ENCODE peak calls at places on chromosomes 2 and 18, in five cellular contexts. B is GM23248, M is OCI-LY7, P is hepatocyte, N is PC-3. Z is an unnamed sample.

GRCh38 chr2:174074831-174075230 is 109.7 kb upstream of the SP3 start:
- DNase-seq in B (no peak), M (no peak), P (no peak), N (no peak), Z (no peak)

GRCh38 chr2:160408205-160408561 is 85.4 kb downstream of the RBMS1 start:
- DNase-seq in B (no peak), M (no peak), P (no peak), N (no peak), Z (no peak)

GRCh38 chr18:63994783-63995399 is 25.0 kb downstream of the SERPINB8 start:
- DNase-seq in B (peak), M (peak), P (peak), N (peak), Z (peak)

GRCh38 chr18:13621886-13622619 is 104.3 kb downstream of the FAM210A start:
- DNase-seq in B (no peak), M (no peak), P (no peak), N (peak), Z (no peak)

GRCh38 chr18:23587220-23587642 is 925 bp upstream of the NPC1 start:
- DNase-seq in B (no peak), M (no peak), P (no peak), N (no peak), Z (no peak)

GRCh38 chr2:75289771-75290170 is 90.5 kb upstream of the TACR1 start:
- DNase-seq in B (peak), M (no peak), P (no peak), N (no peak), Z (no peak)

GRCh38 chr2:26451700-26452099 is 26.2 kb downstream of the OTOF start:
- DNase-seq in B (no peak), M (no peak), P (no peak), N (no peak), Z (no peak)

GRCh38 chr2:208673631-208674030 is 267.0 kb downstream of the PTH2R start:
- DNase-seq in B (no peak), M (no peak), P (no peak), N (no peak), Z (no peak)

GRCh38 chr18:39732918-39733317 is 2167.3 kb upstream of the CELF4 start:
- DNase-seq in B (no peak), M (no peak), P (no peak), N (no peak), Z (no peak)

GRCh38 chr2:39732492-39732891 is 46.6 kb downstream of the THUMPD2 start:
- DNase-seq in B (peak), M (no peak), P (no peak), N (no peak), Z (no peak)

GRCh38 chr18:56233595-56233994 is 404.8 kb downstream of the TXNL1 start:
- DNase-seq in B (peak), M (no peak), P (no peak), N (peak), Z (no peak)

GRCh38 chr18:24991220-24991575 is 360.8 kb downstream of the ZNF521 start:
- DNase-seq in B (no peak), M (no peak), P (no peak), N (no peak), Z (no peak)

GRCh38 chr2:65199194-65199593 is 28.4 kb upstream of the ACTR2 start:
- DNase-seq in B (no peak), M (no peak), P (no peak), N (no peak), Z (no peak)

GRCh38 chr2:37976411-37976810 is 51.3 kb downstream of the RMDN2 start:
- DNase-seq in B (no peak), M (no peak), P (no peak), N (no peak), Z (no peak)

GRCh38 chr2:232042911-232043564 is 81.5 kb downstream of the DIS3L2 start:
- DNase-seq in B (peak), M (no peak), P (no peak), N (no peak), Z (no peak)

GRCh38 chr2:174337337-174338154 is 2.8 kb downstream of the SP9 start:
- DNase-seq in B (no peak), M (peak), P (peak), N (no peak), Z (peak)

GRCh38 chr2:101974663-101975062 is 17.1 kb upstream of the IL1R2 start:
- DNase-seq in B (peak), M (no peak), P (no peak), N (no peak), Z (peak)

GRCh38 chr2:158120664-158121063 is 19.0 kb downstream of the UPP2 start:
- DNase-seq in B (no peak), M (no peak), P (no peak), N (no peak), Z (no peak)

GRCh38 chr2:20596973-20597867 is 53.7 kb downstream of the HS1BP3 start:
- DNase-seq in B (no peak), M (no peak), P (peak), N (no peak), Z (no peak)

GRCh38 chr2:239952251-239952650 is 72.9 kb downstream of the NDUFA10 start:
- DNase-seq in B (no peak), M (no peak), P (no peak), N (no peak), Z (no peak)

GRCh38 chr2:39881948-39882347 is 102.9 kb upstream of the THUMPD2 start:
- DNase-seq in B (peak), M (no peak), P (no peak), N (no peak), Z (no peak)

GRCh38 chr18:69844656-69845055 is 103.0 kb downstream of the CD226 start:
- DNase-seq in B (no peak), M (no peak), P (no peak), N (no peak), Z (no peak)

GRCh38 chr2:241563571-241563980 is 5.0 kb downstream of the BOK start:
- DNase-seq in B (peak), M (no peak), P (no peak), N (no peak), Z (no peak)

GRCh38 chr2:241563031-241563507 is 4.5 kb downstream of the BOK start:
- DNase-seq in B (no peak), M (no peak), P (no peak), N (no peak), Z (no peak)

GRCh38 chr2:241560883-241561474 is 2.4 kb downstream of the BOK start:
- DNase-seq in B (peak), M (no peak), P (no peak), N (no peak), Z (no peak)

GRCh38 chr2:241561811-241562210 is 3.3 kb downstream of the BOK start:
- DNase-seq in B (peak), M (no peak), P (peak), N (peak), Z (no peak)

DNA sequence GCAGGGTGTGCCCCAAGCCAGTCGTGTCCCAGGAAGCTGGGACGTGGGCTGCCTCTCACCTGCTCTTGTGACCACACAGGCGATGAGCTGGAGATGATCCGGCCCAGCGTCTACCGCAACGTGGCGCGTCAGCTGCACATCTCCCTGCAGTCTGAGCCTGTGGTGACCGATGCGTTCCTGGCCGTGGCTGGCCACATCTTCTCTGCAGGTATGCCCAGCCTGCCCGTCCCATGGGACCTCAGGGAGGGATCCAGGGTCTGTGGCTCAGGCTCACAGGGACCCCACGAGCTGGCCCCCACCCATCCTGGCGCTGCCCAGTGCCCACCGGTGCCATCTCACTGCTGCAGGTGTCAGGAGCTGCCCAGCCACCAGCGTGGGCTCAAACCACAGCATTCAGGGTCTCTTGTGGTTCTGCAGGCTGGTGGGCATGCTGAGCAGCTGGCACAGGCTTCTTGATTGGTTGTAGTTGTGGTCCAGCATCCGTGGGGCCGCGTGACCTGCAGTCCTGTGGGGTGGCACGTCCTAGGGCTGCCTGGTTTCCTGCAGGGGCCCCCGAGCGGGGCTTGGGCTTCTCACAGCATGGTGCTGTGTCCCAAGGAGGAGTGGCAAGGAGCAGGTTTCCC is 3.8 kb downstream of the BOK start:
- DNase-seq in B (no peak), M (no peak), P (no peak), N (peak), Z (no peak)
- H3K27ac ChIP-seq in B (no peak), M (no peak), P (peak), N (peak), Z (no peak)

DNA sequence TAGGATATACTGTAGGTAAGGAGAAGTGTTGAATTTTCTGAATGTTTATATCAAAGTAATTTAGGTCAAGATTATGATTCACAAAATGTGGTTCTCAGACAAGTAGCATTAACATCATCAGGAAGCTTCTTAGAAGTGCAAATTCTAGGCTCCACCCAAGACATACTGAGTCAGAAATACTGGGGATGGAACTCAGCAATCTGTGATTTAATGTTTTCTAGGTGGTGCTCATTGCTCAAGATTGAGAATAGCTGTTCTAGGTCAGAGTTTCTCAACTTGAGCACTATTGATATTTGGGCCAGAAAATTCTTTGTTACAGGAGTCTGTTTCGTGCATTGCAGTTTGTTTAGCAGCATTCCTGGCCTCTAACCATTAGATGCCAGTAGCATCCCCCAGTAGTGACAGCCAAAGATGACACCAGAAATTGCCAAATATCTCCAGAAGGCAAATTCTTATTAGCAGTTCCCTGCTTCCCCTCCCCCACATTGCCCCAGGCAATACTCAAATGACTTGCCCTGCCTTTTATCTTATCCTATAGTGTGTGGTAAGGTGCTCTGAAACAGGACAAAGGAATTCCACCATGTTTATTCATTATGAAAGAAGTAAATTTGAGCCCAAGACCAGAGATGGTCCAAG is 1001.2 kb downstream of the DPP10 start:
- DNase-seq in B (no peak), M (no peak), P (no peak), N (no peak), Z (peak)
- TF ChIP-seq EZH2phosphoT487 in B (no peak), M (no peak), P (no peak), N (no peak), Z (no peak)

DNA sequence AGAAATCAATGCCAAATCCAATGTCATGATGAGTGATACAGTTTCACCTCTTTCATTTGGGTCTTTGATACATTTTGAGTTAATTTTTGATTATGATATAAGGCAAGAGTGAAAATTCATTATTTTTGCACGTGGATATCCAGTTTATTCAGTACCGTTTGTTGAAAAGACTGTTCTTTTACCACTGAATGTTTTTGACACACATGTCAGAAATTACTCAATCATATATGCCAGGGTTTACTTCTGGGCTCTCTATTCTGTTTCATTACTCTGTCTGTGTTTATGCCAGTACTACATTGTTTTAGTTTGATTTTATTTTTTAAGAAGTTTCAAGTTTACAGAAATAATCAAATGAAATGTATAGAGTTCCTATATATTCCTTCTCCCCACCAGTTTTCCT is 154.4 kb downstream of the PTPRM start:
- DNase-seq in B (no peak), M (no peak), P (no peak), N (no peak), Z (no peak)
- H3K27ac ChIP-seq in B (no peak), M (no peak), P (no peak), N (no peak), Z (no peak)

DNA sequence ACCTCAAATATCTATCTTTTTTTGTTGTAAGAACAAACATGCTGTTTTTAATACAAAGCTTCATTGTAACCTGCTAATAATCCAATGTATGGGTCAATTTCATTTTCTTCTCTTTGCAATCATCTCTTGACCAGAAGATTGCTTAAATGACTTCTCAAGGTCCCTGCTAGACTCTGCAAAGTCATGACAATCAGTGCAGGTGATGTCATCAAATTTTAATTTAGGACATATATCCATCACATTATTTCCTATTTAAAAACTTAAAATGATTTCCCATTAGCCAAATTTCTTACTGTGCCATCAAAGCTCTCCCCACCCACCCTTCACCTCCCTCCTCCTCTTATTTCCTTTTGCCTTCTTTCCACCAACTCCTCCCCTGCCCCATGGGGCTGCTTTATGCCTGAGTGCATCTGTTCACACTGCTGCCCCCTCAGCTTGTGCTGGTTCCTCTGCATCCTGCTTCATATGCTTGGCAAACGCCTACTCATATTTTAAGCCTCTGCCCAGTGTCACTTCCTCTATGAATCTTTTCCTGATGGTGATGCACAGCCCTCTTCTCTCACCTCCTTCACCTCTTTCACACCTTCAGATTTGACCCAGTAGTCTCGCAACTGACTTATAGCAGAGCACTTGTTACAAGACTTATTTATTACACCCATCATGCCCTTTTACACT is 20.3 kb downstream of the PLEK start:
- DNase-seq in B (no peak), M (peak), P (no peak), N (no peak), Z (peak)
- TF ChIP-seq EZH2phosphoT487 in B (no peak), M (no peak), P (no peak), N (no peak), Z (no peak)

GRCh38 chr2:79892123-79892522 is 379.3 kb downstream of the CTNNA2 start:
- DNase-seq in B (no peak), M (no peak), P (no peak), N (no peak), Z (no peak)
- H3K27ac ChIP-seq in B (no peak), M (no peak), P (no peak), N (no peak), Z (no peak)

DNA sequence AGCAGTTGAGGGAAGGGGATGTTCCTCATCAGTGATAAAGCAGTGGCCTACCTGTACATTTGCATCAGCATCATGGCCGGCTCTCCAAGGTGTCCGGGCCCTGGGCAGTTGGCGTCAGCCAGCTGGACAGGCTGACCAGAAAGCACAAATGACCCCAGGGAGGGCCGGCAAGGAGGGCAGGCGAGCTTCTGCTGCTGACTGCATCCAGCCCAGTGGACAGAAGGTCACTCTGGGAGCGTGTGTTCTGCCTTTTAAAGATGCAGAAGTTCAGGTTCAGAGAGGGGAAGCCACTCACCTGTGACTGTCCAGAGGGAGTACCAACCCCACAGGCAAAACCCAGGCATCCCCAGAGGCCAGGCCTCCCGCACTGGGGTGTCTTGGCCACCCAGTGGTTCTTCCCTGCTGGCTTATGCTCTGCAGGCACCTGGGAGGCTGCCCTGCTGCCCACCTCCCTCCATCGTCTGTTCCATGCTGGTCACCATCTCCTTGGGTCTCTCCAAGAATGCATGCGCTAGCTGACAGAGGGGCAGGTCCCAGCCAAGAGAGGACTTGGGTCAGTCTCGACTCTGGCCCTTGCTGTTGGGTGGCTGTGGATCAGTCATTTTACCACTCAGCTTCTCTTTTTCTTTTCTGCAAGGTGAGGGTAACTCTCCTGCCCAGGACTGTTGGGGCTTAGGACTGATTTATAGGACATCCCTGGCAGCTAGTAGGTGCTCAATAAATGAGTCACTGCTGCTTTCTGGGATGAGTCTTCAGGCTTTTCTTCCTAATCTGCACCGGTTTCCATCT is 89.9 kb downstream of the INHBB start:
- DNase-seq in B (no peak), M (no peak), P (no peak), N (no peak), Z (no peak)
- TF ChIP-seq EZH2phosphoT487 in B (no peak), M (no peak), P (no peak), N (no peak), Z (no peak)

DNA sequence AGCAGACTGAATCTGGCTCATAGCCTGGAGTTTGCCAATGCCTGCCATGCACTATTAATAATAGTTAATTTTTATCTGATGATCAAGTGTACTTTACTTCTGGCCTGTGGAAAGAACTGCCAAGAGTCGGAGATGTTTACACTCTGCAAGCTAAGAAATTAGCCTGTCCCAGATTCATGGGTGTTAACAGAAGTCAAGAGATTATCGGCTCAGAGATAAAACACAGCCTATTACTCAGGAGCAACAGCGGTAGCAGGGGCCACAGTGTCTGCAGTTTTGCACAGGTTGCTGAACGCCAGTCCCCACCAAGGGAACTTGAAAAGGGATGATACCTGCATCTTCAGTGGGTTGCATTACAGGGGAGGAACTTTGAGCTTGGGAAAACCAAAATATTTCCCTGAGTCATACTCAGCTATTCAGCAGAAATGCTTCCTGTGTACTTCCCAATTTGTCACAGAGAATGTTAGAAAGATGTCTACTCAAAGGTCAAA is 4.3 kb upstream of the ADI1 start:
- DNase-seq in B (peak), M (no peak), P (peak), N (peak), Z (no peak)
- H3K27ac ChIP-seq in B (peak), M (no peak), P (peak), N (peak), Z (no peak)

DNA sequence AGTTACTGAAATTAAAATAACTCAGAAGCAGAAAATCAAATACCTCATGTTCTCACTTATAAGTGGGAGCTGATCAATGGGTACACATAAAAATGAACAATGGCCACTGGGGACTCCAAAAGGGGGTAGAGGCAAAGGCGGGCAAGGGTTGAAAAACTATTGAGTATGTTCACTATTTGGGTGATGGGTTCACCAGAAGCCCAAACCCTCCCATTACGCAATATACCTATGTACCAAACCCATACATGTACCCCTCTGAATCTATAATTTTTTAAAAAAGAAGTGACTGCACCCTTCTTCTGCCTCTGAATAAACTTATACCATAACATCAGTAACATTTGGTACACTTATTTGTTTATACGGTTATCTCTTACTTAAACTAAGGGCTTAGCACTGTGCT is 119.4 kb downstream of the ZRANB3 start:
- DNase-seq in B (no peak), M (no peak), P (no peak), N (no peak), Z (no peak)
- TF ChIP-seq EZH2phosphoT487 in B (no peak), M (no peak), P (no peak), N (no peak), Z (no peak)

GRCh38 chr2:68811364-68811763 is 59.8 kb downstream of the BMP10 start:
- DNase-seq in B (peak), M (no peak), P (no peak), N (peak), Z (no peak)
- H3K27ac ChIP-seq in B (no peak), M (no peak), P (no peak), N (no peak), Z (no peak)

Z was measured in neural progenitor cell.